ENCODE peak calls at places on chromosomes 16 and 17, in eight cellular contexts. One of them, this sample, is unnamed.

GRCh38 chr16:19186403-19186802 is 18.4 kb downstream of the SYT17 start:
- DNase-seq in cardiac fibroblast: no peak
- DNase-seq in body of pancreas: no peak
- DNase-seq in fibroblast of lung: no peak
- DNase-seq in lower leg skin: no peak
- DNase-seq in pancreas: no peak
- DNase-seq in coronary artery: no peak
- DNase-seq in astrocyte of the cerebellum: no peak
- DNase-seq in this sample: no peak

GRCh38 chr16:87653234-87653633 is 50.9 kb downstream of the JPH3 start:
- DNase-seq in lower leg skin: no peak
- DNase-seq in astrocyte of the cerebellum: no peak
- DNase-seq in pancreas: no peak
- DNase-seq in body of pancreas: no peak
- DNase-seq in cardiac fibroblast: peak
- DNase-seq in coronary artery: no peak
- DNase-seq in fibroblast of lung: peak
- DNase-seq in this sample: no peak

GRCh38 chr17:76582660-76583059 is 3.0 kb downstream of the ST6GALNAC2 start:
- DNase-seq in astrocyte of the cerebellum: no peak
- DNase-seq in fibroblast of lung: no peak
- DNase-seq in lower leg skin: no peak
- DNase-seq in body of pancreas: no peak
- DNase-seq in coronary artery: no peak
- DNase-seq in pancreas: no peak
- DNase-seq in cardiac fibroblast: no peak
- DNase-seq in this sample: no peak

GRCh38 chr16:14501331-14502255 is 128.5 kb downstream of the PARN start:
- DNase-seq in lower leg skin: peak
- DNase-seq in cardiac fibroblast: peak
- DNase-seq in fibroblast of lung: peak
- DNase-seq in coronary artery: peak
- DNase-seq in astrocyte of the cerebellum: peak
- DNase-seq in body of pancreas: peak
- DNase-seq in pancreas: peak
- DNase-seq in this sample: peak

GRCh38 chr17:77471984-77472836 is 331.4 kb downstream of the SEC14L1 start:
- DNase-seq in astrocyte of the cerebellum: peak
- DNase-seq in fibroblast of lung: peak
- DNase-seq in coronary artery: no peak
- DNase-seq in body of pancreas: peak
- DNase-seq in lower leg skin: no peak
- DNase-seq in cardiac fibroblast: peak
- DNase-seq in pancreas: no peak
- DNase-seq in this sample: no peak

GRCh38 chr16:23182206-23182674 is 305 bp upstream of the SCNN1G start:
- DNase-seq in pancreas: peak
- DNase-seq in coronary artery: no peak
- DNase-seq in body of pancreas: peak
- DNase-seq in lower leg skin: peak
- DNase-seq in astrocyte of the cerebellum: no peak
- DNase-seq in fibroblast of lung: peak
- DNase-seq in cardiac fibroblast: peak
- DNase-seq in this sample: no peak

GRCh38 chr16:88329726-88330700 is 52.7 kb upstream of the ZNF469 start:
- DNase-seq in fibroblast of lung: no peak
- DNase-seq in coronary artery: no peak
- DNase-seq in cardiac fibroblast: no peak
- DNase-seq in lower leg skin: no peak
- DNase-seq in body of pancreas: no peak
- DNase-seq in astrocyte of the cerebellum: no peak
- DNase-seq in pancreas: no peak
- DNase-seq in this sample: no peak

GRCh38 chr17:8209909-8210760 is at the start of gene AURKB:
- DNase-seq in lower leg skin: peak
- DNase-seq in pancreas: peak
- DNase-seq in astrocyte of the cerebellum: peak
- DNase-seq in body of pancreas: peak
- DNase-seq in fibroblast of lung: peak
- DNase-seq in coronary artery: peak
- DNase-seq in cardiac fibroblast: peak
- DNase-seq in this sample: peak

GRCh38 chr16:47204736-47205499 is 61.2 kb upstream of the NETO2 start:
- DNase-seq in body of pancreas: no peak
- DNase-seq in lower leg skin: no peak
- DNase-seq in coronary artery: no peak
- DNase-seq in astrocyte of the cerebellum: no peak
- DNase-seq in pancreas: no peak
- DNase-seq in fibroblast of lung: no peak
- DNase-seq in cardiac fibroblast: no peak
- DNase-seq in this sample: no peak

GRCh38 chr17:30519707-30520106 is 42.5 kb downstream of the GOSR1 start:
- DNase-seq in fibroblast of lung: peak
- DNase-seq in pancreas: no peak
- DNase-seq in lower leg skin: no peak
- DNase-seq in cardiac fibroblast: peak
- DNase-seq in body of pancreas: no peak
- DNase-seq in coronary artery: no peak
- DNase-seq in astrocyte of the cerebellum: peak
- DNase-seq in this sample: peak

GRCh38 chr17:72843591-72843990 is 248.9 kb downstream of the SLC39A11 start:
- DNase-seq in astrocyte of the cerebellum: no peak
- DNase-seq in body of pancreas: no peak
- DNase-seq in fibroblast of lung: no peak
- DNase-seq in coronary artery: no peak
- DNase-seq in lower leg skin: no peak
- DNase-seq in pancreas: no peak
- DNase-seq in cardiac fibroblast: no peak
- DNase-seq in this sample: no peak

GRCh38 chr17:34321981-34322380 is 2.7 kb downstream of the CCL8 start:
- DNase-seq in lower leg skin: no peak
- DNase-seq in coronary artery: no peak
- DNase-seq in astrocyte of the cerebellum: no peak
- DNase-seq in fibroblast of lung: no peak
- DNase-seq in cardiac fibroblast: peak
- DNase-seq in body of pancreas: no peak
- DNase-seq in pancreas: no peak
- DNase-seq in this sample: no peak

GRCh38 chr16:78200623-78201096 is 101.2 kb downstream of the WWOX start:
- DNase-seq in astrocyte of the cerebellum: no peak
- DNase-seq in pancreas: no peak
- DNase-seq in fibroblast of lung: no peak
- DNase-seq in body of pancreas: peak
- DNase-seq in cardiac fibroblast: no peak
- DNase-seq in coronary artery: no peak
- DNase-seq in lower leg skin: no peak
- DNase-seq in this sample: no peak

GRCh38 chr17:55587608-55588139 is 76.4 kb upstream of the SMIM36 start:
- DNase-seq in body of pancreas: no peak
- DNase-seq in lower leg skin: peak
- DNase-seq in fibroblast of lung: peak
- DNase-seq in coronary artery: no peak
- DNase-seq in astrocyte of the cerebellum: no peak
- DNase-seq in pancreas: no peak
- DNase-seq in cardiac fibroblast: no peak
- DNase-seq in this sample: no peak

GRCh38 chr17:61774724-61775123 is 88.6 kb downstream of the BRIP1 start:
- DNase-seq in astrocyte of the cerebellum: no peak
- DNase-seq in cardiac fibroblast: no peak
- DNase-seq in body of pancreas: no peak
- DNase-seq in coronary artery: no peak
- DNase-seq in pancreas: no peak
- DNase-seq in fibroblast of lung: no peak
- DNase-seq in lower leg skin: no peak
- DNase-seq in this sample: no peak
- TF ChIP-seq CTCF in astrocyte of the cerebellum: no peak
- TF ChIP-seq CTCF in cardiac fibroblast: no peak
- TF ChIP-seq CTCF in body of pancreas: no peak
- TF ChIP-seq CTCF in coronary artery: no peak
- TF ChIP-seq CTCF in pancreas: no peak
- TF ChIP-seq CTCF in fibroblast of lung: no peak
- TF ChIP-seq CTCF in lower leg skin: no peak
- TF ChIP-seq CTCF in this sample: no peak

DNA sequence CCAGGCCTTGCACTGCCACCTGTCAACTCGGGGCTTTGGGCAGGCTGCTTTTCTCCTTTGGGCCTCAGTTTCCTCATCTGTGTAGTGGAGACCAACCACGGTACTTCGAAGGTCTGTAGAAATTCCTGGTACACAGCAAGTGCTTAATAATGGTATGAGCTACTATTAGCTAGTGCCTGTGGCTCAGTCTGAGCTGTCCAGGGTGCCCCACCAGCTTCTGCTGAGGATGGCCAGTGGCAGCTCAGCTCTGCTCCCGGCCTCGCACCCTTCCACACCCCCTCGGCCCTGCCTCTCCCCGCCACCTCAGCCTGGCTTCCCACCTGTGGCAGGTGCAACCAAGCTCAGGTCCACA is 26.2 kb upstream of the PLCG2 start:
- DNase-seq in coronary artery: no peak
- DNase-seq in lower leg skin: no peak
- DNase-seq in body of pancreas: no peak
- DNase-seq in pancreas: no peak
- DNase-seq in cardiac fibroblast: no peak
- DNase-seq in astrocyte of the cerebellum: no peak
- DNase-seq in fibroblast of lung: no peak
- DNase-seq in this sample: no peak
- H3K4me3 ChIP-seq in coronary artery: no peak
- H3K4me3 ChIP-seq in lower leg skin: no peak
- H3K4me3 ChIP-seq in body of pancreas: no peak
- H3K4me3 ChIP-seq in pancreas: no peak
- H3K4me3 ChIP-seq in cardiac fibroblast: no peak
- H3K4me3 ChIP-seq in astrocyte of the cerebellum: no peak
- H3K4me3 ChIP-seq in fibroblast of lung: no peak
- H3K4me3 ChIP-seq in this sample: no peak

DNA sequence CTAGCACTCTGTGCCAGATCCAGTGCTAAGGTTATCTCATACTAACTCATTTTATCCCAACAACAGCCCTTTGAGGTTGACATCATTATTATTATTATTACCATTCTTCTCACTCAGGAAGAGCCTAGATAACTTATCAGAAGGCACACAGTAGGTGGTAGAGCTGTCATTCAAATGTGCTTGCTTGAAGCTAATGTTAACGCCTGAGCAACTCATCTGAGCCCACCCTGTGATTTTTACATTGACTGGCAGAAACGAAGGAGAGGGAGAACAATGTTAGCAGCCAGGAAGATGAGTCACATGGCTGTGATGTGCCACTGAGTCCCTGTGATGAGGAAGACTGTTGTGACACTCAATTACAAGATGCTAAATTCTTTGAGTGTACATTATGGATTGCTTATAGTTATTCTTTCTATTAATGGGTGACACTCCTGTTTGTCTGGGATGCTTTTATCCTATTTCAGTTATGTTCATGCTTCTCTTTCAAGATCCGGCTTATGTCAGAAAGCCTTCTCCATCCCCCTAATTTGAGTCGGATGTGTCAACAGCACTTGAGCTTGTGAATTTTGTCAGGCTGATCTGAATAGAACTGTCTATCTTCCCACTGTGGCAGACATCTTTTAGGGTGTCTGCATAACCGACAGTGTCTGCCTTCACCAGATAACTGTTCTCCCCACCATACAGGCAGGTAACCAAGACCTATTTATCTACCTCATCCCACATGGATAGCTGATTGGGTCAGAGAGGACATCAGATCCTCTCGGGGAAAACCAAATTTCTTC is 426.4 kb downstream of the CA10 start:
- DNase-seq in lower leg skin: no peak
- DNase-seq in cardiac fibroblast: no peak
- DNase-seq in fibroblast of lung: no peak
- DNase-seq in astrocyte of the cerebellum: no peak
- DNase-seq in coronary artery: no peak
- DNase-seq in pancreas: no peak
- DNase-seq in body of pancreas: no peak
- DNase-seq in this sample: no peak
- TF ChIP-seq CTCF in lower leg skin: no peak
- TF ChIP-seq CTCF in cardiac fibroblast: no peak
- TF ChIP-seq CTCF in fibroblast of lung: no peak
- TF ChIP-seq CTCF in astrocyte of the cerebellum: no peak
- TF ChIP-seq CTCF in coronary artery: no peak
- TF ChIP-seq CTCF in pancreas: no peak
- TF ChIP-seq CTCF in body of pancreas: no peak
- TF ChIP-seq CTCF in this sample: no peak

DNA sequence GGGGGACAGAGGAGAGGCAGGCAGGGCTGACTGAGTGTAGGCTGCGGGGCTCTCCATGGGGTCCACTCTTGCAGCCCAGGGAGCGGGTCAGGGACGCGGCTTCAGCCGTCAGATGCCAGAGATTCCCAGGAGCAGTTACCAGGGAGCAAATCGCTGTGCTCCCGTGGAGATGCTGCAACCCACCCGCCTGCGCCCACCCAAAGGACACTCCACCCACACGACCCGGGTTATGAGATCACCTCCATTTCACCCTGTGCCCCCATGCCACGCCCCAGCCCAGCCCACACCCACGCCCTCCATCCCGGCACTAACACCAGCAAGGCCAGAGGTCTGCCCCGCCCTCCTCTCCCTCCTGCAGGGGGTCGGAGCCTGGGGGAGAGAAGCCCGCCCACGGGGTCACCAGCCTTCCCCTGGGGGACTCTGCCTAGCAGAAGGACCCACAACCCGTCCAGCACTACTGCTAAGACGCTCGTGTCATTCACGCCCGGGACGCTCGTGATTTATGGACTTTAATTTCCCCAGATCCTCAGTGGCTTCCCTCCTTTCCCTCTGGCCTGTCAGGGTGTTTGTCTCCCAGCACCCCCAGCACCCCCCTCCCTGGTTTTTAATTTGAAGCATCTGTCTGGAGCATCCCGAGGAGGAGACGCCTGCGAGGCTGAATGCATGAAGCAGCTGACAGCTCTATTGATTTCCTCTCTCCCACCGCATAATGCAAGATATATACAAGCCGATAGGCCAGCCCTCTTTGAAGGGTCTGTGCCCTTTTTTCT is 6.8 kb upstream of the RPL38 start:
- DNase-seq in cardiac fibroblast: no peak
- DNase-seq in lower leg skin: no peak
- DNase-seq in astrocyte of the cerebellum: no peak
- DNase-seq in pancreas: no peak
- DNase-seq in coronary artery: no peak
- DNase-seq in fibroblast of lung: no peak
- DNase-seq in body of pancreas: no peak
- DNase-seq in this sample: no peak
- H3K4me3 ChIP-seq in cardiac fibroblast: no peak
- H3K4me3 ChIP-seq in lower leg skin: no peak
- H3K4me3 ChIP-seq in astrocyte of the cerebellum: no peak
- H3K4me3 ChIP-seq in pancreas: no peak
- H3K4me3 ChIP-seq in coronary artery: no peak
- H3K4me3 ChIP-seq in fibroblast of lung: no peak
- H3K4me3 ChIP-seq in body of pancreas: no peak
- H3K4me3 ChIP-seq in this sample: no peak

GRCh38 chr16:49773534-49774486 is 82.1 kb downstream of the ZNF423 start:
- DNase-seq in body of pancreas: no peak
- DNase-seq in lower leg skin: no peak
- DNase-seq in pancreas: no peak
- DNase-seq in coronary artery: no peak
- DNase-seq in astrocyte of the cerebellum: no peak
- DNase-seq in cardiac fibroblast: no peak
- DNase-seq in fibroblast of lung: no peak
- DNase-seq in this sample: no peak
- TF ChIP-seq CTCF in body of pancreas: no peak
- TF ChIP-seq CTCF in lower leg skin: no peak
- TF ChIP-seq CTCF in pancreas: no peak
- TF ChIP-seq CTCF in coronary artery: no peak
- TF ChIP-seq CTCF in astrocyte of the cerebellum: no peak
- TF ChIP-seq CTCF in cardiac fibroblast: no peak
- TF ChIP-seq CTCF in fibroblast of lung: no peak
- TF ChIP-seq CTCF in this sample: no peak

This sample was measured in AG04449.